ENCODE peak calls at places on chromosomes 6 and 20, in six cellular contexts. G, P, L, W, X and I are unnamed samples.
A peak's percentile ranks its signal among the peaks of the same experiment; 100 is the strongest.

GRCh38 chr6:27296106-27296783 is 15.8 kb downstream of the POM121L2 start:
- DNase-seq in G (no peak), P (peak; percentile 58), L (no peak), W (no peak), X (peak; percentile 58), I (peak; percentile 72)

GRCh38 chr6:141088171-141088570 is 1044.6 kb upstream of the GJE1 start:
- DNase-seq in G (no peak), P (no peak), L (no peak), W (no peak), X (no peak), I (no peak)

GRCh38 chr6:31575952-31576684 is 753 bp downstream of the TNF start:
- DNase-seq in G (no peak), P (no peak), L (no peak), W (no peak), X (no peak), I (no peak)

GRCh38 chr6:131682427-131682826 is 18.8 kb downstream of the OR2A4 start:
- DNase-seq in G (no peak), P (no peak), L (no peak), W (no peak), X (no peak), I (peak; percentile 20)

GRCh38 chr6:135144678-135145508 is 36.2 kb upstream of the MYB start:
- DNase-seq in G (no peak), P (peak; percentile 55), L (no peak), W (no peak), X (peak; percentile 26), I (no peak)

GRCh38 chr20:62501801-62502495 is 26.2 kb upstream of the GATA5 start:
- DNase-seq in G (no peak), P (peak; percentile 37), L (no peak), W (peak; percentile 21), X (no peak), I (peak; percentile 58)

GRCh38 chr6:157726892-157727628 is 96.0 kb upstream of the SNX9 start:
- DNase-seq in G (no peak), P (peak; percentile 42), L (no peak), W (no peak), X (no peak), I (peak; percentile 35)

GRCh38 chr6:29071831-29072723 is 15.0 kb downstream of the OR2B3 start:
- DNase-seq in G (no peak), P (peak; percentile 10), L (no peak), W (no peak), X (peak; percentile 41), I (no peak)

GRCh38 chr6:164396071-164397047 is 913.0 kb downstream of the C6orf118 start:
- DNase-seq in G (no peak), P (no peak), L (no peak), W (no peak), X (no peak), I (no peak)

GRCh38 chr6:81326856-81327561 is 425.5 kb downstream of the TENT5A start:
- DNase-seq in G (no peak), P (peak; percentile 52), L (no peak), W (no peak), X (no peak), I (no peak)

GRCh38 chr20:16749573-16749972 is 1.4 kb downstream of the OTOR start:
- DNase-seq in G (no peak), P (no peak), L (no peak), W (no peak), X (no peak), I (no peak)

GRCh38 chr20:53901697-53902096 is 168.7 kb downstream of the BCAS1 start:
- DNase-seq in G (no peak), P (no peak), L (no peak), W (no peak), X (no peak), I (peak; percentile 28)

GRCh38 chr20:45008521-45009049 is 42.3 kb downstream of the STK4 start:
- DNase-seq in G (no peak), P (no peak), L (no peak), W (no peak), X (no peak), I (peak; percentile 39)

GRCh38 chr6:153001767-153002612 is 519 bp downstream of the MTRF1L start:
- DNase-seq in G (no peak), P (peak; percentile 22), L (no peak), W (no peak), X (no peak), I (peak; percentile 34)

GRCh38 chr20:45459606-45460005 is 9.9 kb upstream of the WFDC2 start:
- DNase-seq in G (no peak), P (peak; percentile 7), L (no peak), W (no peak), X (no peak), I (no peak)

GRCh38 chr6:139407718-139408222 is 33.3 kb upstream of the CITED2 start:
- DNase-seq in G (no peak), P (peak; percentile 88), L (no peak), W (no peak), X (peak; percentile 64), I (peak; percentile 88)

GRCh38 chr6:32415521-32416019 is 8.6 kb upstream of the BTNL2 start:
- DNase-seq in G (peak; percentile 69), P (peak; percentile 76), L (peak; percentile 80), W (peak; percentile 49), X (peak; percentile 59), I (peak; percentile 83)

GRCh38 chr6:115271434-115271833 is 789.3 kb downstream of the FRK start:
- DNase-seq in G (no peak), P (no peak), L (no peak), W (no peak), X (no peak), I (no peak)

GRCh38 chr20:50577175-50578018 is 67.2 kb downstream of the PTPN1 start:
- DNase-seq in G (no peak), P (no peak), L (peak; percentile 74), W (no peak), X (no peak), I (no peak)

GRCh38 chr6:26196846-26197683 is 109.8 kb downstream of the HFE start:
- DNase-seq in G (peak; percentile 66), P (peak; percentile 94), L (peak; percentile 89), W (no peak), X (peak; percentile 89), I (peak; percentile 95)

GRCh38 chr6:28553384-28553985 is 27.8 kb downstream of the GPX5 start:
- DNase-seq in G (no peak), P (no peak), L (no peak), W (no peak), X (no peak), I (no peak)

GRCh38 chr6:119426619-119427018 is 77.1 kb upstream of the MAN1A1 start:
- DNase-seq in G (no peak), P (no peak), L (no peak), W (no peak), X (no peak), I (peak; percentile 34)

GRCh38 chr6:32972353-32973143 is 4.2 kb downstream of the BRD2 start:
- DNase-seq in G (peak; percentile 62), P (no peak), L (peak; percentile 38), W (peak; percentile 33), X (no peak), I (peak; percentile 25)

GRCh38 chr6:11978169-11978987 is 33.7 kb upstream of the HIVEP1 start:
- DNase-seq in G (no peak), P (no peak), L (no peak), W (no peak), X (peak; percentile 12), I (no peak)

GRCh38 chr20:3163099-3164042 is 3.7 kb upstream of the FASTKD5 start:
- DNase-seq in G (no peak), P (no peak), L (no peak), W (no peak), X (no peak), I (no peak)

GRCh38 chr20:18734525-18735189 is 78.9 kb upstream of the SCP2D1 start:
- DNase-seq in G (no peak), P (no peak), L (no peak), W (no peak), X (no peak), I (no peak)

GRCh38 chr6:158071121-158072082 is 89.7 kb downstream of the SYNJ2 start:
- DNase-seq in G (no peak), P (no peak), L (no peak), W (no peak), X (no peak), I (no peak)